ENCODE peak calls at places on chromosome 11, in nine cellular contexts. C is stimulated activated CD4-positive, alpha-beta T cell treated with anti-CD3 and anti-CD28 coated beads, TNF-alpha, amount 100 ng/mL, for 1 hour; Q is kidney; T is HT1080; O is upper lobe of right lung; Z is memory B cell; K is lung microvascular endothelial cell; W is osteocyte; P is endodermal cell. R is an unnamed sample.

GRCh38 chr11:58963551-58964075 is 24.3 kb downstream of the GLYATL1 start:
- DNase-seq in C (no peak), Q (no peak), T (peak), O (no peak), Z (no peak), K (no peak), W (no peak), P (peak), R (no peak)

GRCh38 chr11:61699737-61700160 is 19.6 kb downstream of the DAGLA start:
- DNase-seq in C (no peak), Q (peak), T (no peak), O (peak), Z (no peak), K (no peak), W (no peak), P (no peak), R (no peak)

GRCh38 chr11:124676386-124676785 is 2.7 kb downstream of the SPA17 start:
- DNase-seq in C (no peak), Q (no peak), T (peak), O (no peak), Z (no peak), K (peak), W (no peak), P (no peak), R (no peak)

GRCh38 chr11:70049045-70049444 is 29.1 kb upstream of the ANO1 start:
- DNase-seq in C (no peak), Q (no peak), T (no peak), O (no peak), Z (no peak), K (no peak), W (no peak), P (no peak), R (no peak)

GRCh38 chr11:102603091-102603490 is 22.0 kb downstream of the MMP20 start:
- DNase-seq in C (no peak), Q (no peak), T (peak), O (no peak), Z (no peak), K (no peak), W (no peak), P (no peak), R (no peak)

GRCh38 chr11:32830796-32831195 is 1.1 kb downstream of the PRRG4 start:
- DNase-seq in C (no peak), Q (no peak), T (no peak), O (no peak), Z (no peak), K (no peak), W (no peak), P (no peak), R (no peak)

GRCh38 chr11:57772562-57772961 is 11.0 kb downstream of the CTNND1 start:
- DNase-seq in C (no peak), Q (no peak), T (no peak), O (no peak), Z (no peak), K (no peak), W (no peak), P (no peak), R (no peak)

GRCh38 chr11:75969626-75970308 is 154.8 kb downstream of the UVRAG start:
- DNase-seq in C (no peak), Q (no peak), T (peak), O (no peak), Z (no peak), K (peak), W (no peak), P (no peak), R (no peak)

GRCh38 chr11:93525601-93526000 is 17.6 kb downstream of the SMCO4 start:
- DNase-seq in C (no peak), Q (no peak), T (peak), O (no peak), Z (no peak), K (peak), W (no peak), P (no peak), R (no peak)

GRCh38 chr11:64035581-64035980 is at the start of gene FLRT1:
- DNase-seq in C (no peak), Q (no peak), T (no peak), O (no peak), Z (no peak), K (no peak), W (no peak), P (no peak), R (no peak)

R was measured in RWPE2.